ENCODE peak calls at places on chromosomes 7 and 10, in four cellular contexts. X is CD4-positive, alpha-beta memory T cell; R is suprapubic skin; S is CD8-positive, alpha-beta T cell. N is an unnamed sample.
A peak's percentile ranks its signal among the peaks of the same experiment; 100 is the strongest.

GRCh38 chr10:75532253-75532924 is 101.0 kb downstream of the LRMDA start:
- DNase-seq in X (no peak), R (no peak), S (no peak), N (no peak)

GRCh38 chr7:34187908-34188307 is 282.6 kb downstream of the BMPER start:
- DNase-seq in X (no peak), R (no peak), S (no peak), N (no peak)

GRCh38 chr10:69883680-69884375 is 82.1 kb downstream of the COL13A1 start:
- DNase-seq in R (no peak), S (no peak), X (no peak), N (no peak)

GRCh38 chr7:44223362-44224114 is 22.8 kb downstream of the YKT6 start:
- DNase-seq in R (no peak), X (no peak), S (no peak), N (no peak)

GRCh38 chr10:86411281-86411841 is 44.8 kb upstream of the GRID1 start:
- DNase-seq in X (no peak), S (no peak), R (no peak), N (peak; percentile 32)

GRCh38 chr10:90399782-90400181 is 458.1 kb downstream of the HTR7 start:
- DNase-seq in R (no peak), X (no peak), S (no peak), N (no peak)

GRCh38 chr10:62618576-62619408 is 185.7 kb upstream of the ADO start:
- DNase-seq in S (no peak), X (no peak), R (no peak), N (no peak)

GRCh38 chr7:33903770-33904679 is 1.3 kb upstream of the BMPER start:
- DNase-seq in X (no peak), S (no peak), R (no peak), N (peak; percentile 64)

GRCh38 chr7:81478664-81479063 is 291.2 kb downstream of the HGF start:
- DNase-seq in X (no peak), R (no peak), S (no peak), N (no peak)

GRCh38 chr10:67912330-67912946 is 28.0 kb downstream of the SIRT1 start:
- DNase-seq in R (no peak), S (no peak), X (no peak), N (no peak)

GRCh38 chr10:112675560-112676083 is 228.6 kb downstream of the VTI1A start:
- DNase-seq in S (no peak), R (no peak), X (no peak), N (no peak)
- H3K4me1 ChIP-seq in S (no peaks in the 10 kb centered on the region), R (no peaks in the 10 kb centered on the region), X (no peaks in the 10 kb centered on the region), N (peaks cover 37% of the 10 kb centered on the region)

GRCh38 chr7:73892003-73892975 is 31.3 kb downstream of the TMEM270 start:
- DNase-seq in R (no peak), X (no peak), S (no peak), N (no peak)
- H3K27ac ChIP-seq in R (no peak overlapping the region), X (no peak overlapping the region), S (no peak overlapping the region), N (no peak overlapping the region)

GRCh38 chr10:4240641-4241197 is 455.7 kb upstream of the KLF6 start:
- DNase-seq in R (no peak), X (no peak), S (no peak), N (no peak)
- H3K4me3 ChIP-seq in R (no peak overlapping the region), X (no peak overlapping the region), S (no peak overlapping the region), N (peak overlapping the region; percentile 2)

DNA sequence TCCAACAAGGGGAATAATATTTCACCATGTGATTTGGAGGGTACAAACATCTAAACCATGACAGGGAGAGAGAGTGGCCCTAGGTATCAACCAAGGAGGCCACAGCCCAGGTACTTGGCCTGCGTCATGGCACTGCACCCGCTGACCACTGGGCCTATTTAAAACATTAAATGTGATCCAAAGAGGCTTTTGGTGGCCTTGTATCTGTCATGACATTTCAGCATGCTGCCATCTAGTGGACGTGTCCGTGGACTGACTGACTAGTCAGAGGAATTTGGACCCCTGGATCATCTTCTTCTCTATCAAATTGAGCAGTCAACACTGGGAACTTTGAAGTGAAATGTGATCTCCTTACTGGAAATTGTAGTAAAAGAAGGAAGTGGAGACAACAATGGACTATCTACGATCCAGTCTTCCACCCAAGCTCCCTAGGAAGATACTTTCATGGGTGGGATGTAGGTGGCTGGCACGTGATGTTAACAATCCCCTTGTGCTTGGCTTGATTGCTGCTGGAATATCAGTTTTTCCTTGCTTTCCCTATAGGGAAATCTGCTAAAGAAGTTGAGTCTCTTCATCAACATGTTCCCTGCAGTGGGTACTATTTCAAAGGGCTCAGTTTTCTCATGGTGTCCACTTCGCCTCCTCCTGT is 24.6 kb upstream of the ITGA8 start:
- DNase-seq in R (no peak), X (peak; percentile 6), S (peak; percentile 5), N (peak; percentile 67)
- H3K4me1 ChIP-seq in R (peaks cover 3% of the 10 kb centered on the region), X (no peaks in the 10 kb centered on the region), S (no peaks in the 10 kb centered on the region), N (peaks cover 10% of the 10 kb centered on the region)

DNA sequence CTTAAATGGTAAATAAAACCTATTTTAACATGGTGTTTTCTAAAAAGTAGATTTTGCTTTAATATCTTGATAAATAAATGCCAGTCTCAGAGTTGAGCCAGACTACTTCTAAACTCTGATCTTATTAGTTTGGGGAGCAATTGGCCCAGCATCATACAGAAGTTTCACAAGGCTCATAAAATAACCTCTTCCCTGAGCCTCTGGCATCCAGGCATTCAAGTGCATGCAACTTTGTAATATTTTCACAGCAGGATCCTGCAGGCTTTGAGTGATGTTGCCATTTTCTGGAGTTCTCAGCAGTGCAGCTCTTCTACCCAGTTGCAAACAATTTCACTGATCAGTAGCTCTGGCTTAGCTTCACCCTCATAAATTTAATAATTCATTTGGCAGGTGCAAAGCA is 107.1 kb upstream of the MBL2 start:
- DNase-seq in X (no peak), S (no peak), R (no peak), N (no peak)
- H3K27ac ChIP-seq in X (no peak overlapping the region), S (no peak overlapping the region), R (no peak overlapping the region), N (no peak overlapping the region)

GRCh38 chr10:21364196-21365114 is 161.0 kb downstream of the SKIDA1 start:
- DNase-seq in X (no peak), S (no peak), R (no peak), N (peak; percentile 93)

GRCh38 chr10:21363087-21363752 is 162.3 kb downstream of the SKIDA1 start:
- DNase-seq in R (no peak), X (no peak), S (no peak), N (peak; percentile 23)

GRCh38 chr10:21368022-21368582 is 157.4 kb downstream of the SKIDA1 start:
- DNase-seq in R (no peak), X (no peak), S (no peak), N (no peak)

GRCh38 chr10:21359202-21359601 is 166.3 kb downstream of the SKIDA1 start:
- DNase-seq in R (no peak), S (no peak), X (no peak), N (no peak)

DNA sequence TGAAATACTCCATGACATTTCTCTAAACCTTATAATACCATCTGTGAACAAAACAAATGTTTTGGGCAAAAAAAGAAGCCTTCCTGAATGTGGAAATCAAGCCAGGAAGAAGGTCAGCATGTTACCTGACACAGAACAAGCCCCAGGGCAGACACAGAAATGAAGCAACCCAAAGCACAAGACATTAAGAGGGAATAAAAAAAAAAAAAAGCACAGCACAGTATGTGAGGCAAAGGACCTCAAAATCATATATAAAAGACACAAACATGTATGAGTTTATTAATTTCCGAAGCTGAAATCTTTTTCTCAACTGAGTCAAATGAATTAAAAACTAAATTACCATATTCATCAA is 161.8 kb downstream of the SKIDA1 start:
- DNase-seq in R (no peak), S (no peak), X (no peak), N (no peak)
- H3K4me3 ChIP-seq in R (no peak overlapping the region), S (no peak overlapping the region), X (no peak overlapping the region), N (no peak overlapping the region)

GRCh38 chr7:55534916-55535636 is 37.2 kb downstream of the VOPP1 start:
- DNase-seq in S (no peak), R (no peak), X (no peak), N (no peak)

GRCh38 chr7:55536619-55537457 is 35.5 kb downstream of the VOPP1 start:
- DNase-seq in S (no peak), R (no peak), X (no peak), N (no peak)

GRCh38 chr7:55534262-55534915 is 37.9 kb downstream of the VOPP1 start:
- DNase-seq in X (no peak), R (no peak), S (peak; percentile 21), N (peak; percentile 46)

GRCh38 chr7:55537458-55537825 is 34.9 kb downstream of the VOPP1 start:
- DNase-seq in X (no peak), R (no peak), S (no peak), N (no peak)

DNA sequence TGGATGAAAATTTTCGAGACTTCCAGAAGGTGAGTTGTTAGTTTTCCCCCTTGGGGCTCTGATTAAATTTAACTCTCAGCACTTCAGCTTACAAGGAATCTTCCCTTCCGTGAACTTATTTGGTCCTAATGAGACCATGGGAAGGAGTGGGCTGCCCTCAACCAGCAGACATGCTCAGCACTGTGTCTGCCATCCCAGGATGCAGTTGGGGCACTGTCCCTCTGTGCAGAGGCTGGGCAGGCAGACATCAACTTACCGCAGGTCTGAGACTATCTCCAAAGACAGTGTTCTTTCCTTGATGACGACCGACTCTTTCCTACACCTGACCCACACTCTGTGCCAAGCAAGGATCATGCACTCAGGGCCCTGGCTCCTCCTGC is 36.7 kb downstream of the VOPP1 start:
- DNase-seq in S (no peak), R (no peak), X (no peak), N (no peak)
- H3K4me1 ChIP-seq in S (peaks cover 70% of the 10 kb centered on the region), R (peaks cover 26% of the 10 kb centered on the region), X (peaks cover 94% of the 10 kb centered on the region), N (peaks cover 67% of the 10 kb centered on the region)

DNA sequence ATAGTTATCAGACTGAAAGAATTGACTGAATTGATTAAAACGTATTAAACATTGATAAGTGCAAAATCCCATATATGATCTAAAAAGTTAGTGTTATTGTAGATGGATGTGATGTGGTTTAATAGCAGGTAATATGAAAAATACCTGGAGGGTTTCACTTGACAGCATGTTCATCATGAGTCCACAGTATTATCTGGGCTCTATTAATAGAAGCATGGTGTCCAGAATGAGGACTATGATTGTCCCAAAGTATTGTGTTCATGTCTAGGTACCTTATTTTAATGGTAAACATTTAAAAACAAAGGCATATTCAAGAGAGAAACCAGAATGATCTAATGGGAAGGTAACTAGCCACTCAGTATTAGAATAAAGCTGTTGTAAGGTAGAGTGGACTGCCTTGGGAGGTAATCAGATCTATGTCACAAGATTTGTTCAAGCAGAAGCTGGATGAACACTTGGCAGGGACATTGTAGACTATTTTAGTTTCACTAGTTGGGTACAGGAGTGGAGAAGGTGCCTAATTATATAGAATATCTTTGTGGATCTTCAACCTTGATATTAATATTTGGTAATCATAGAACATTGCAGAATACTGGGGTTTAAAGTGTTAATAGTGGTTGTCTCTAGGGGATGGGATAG is 43.5 kb downstream of the MCU start:
- DNase-seq in S (no peak), R (no peak), X (no peak), N (no peak)
- H3K27ac ChIP-seq in S (no peak overlapping the region), R (no peak overlapping the region), X (no peak overlapping the region), N (peak overlapping the region; percentile 76)

GRCh38 chr7:153886121-153886505 is 166.1 kb upstream of the DPP6 start:
- DNase-seq in X (no peak), S (no peak), R (no peak), N (no peak)

GRCh38 chr7:153887756-153888591 is 164.2 kb upstream of the DPP6 start:
- DNase-seq in R (no peak), X (no peak), S (no peak), N (no peak)

GRCh38 chr7:153891990-153892389 is 160.2 kb upstream of the DPP6 start:
- DNase-seq in R (no peak), S (no peak), X (no peak), N (no peak)

GRCh38 chr7:153886506-153887391 is 165.4 kb upstream of the DPP6 start:
- DNase-seq in X (no peak), S (no peak), R (no peak), N (no peak)
- H3K4me3 ChIP-seq in X (no peak overlapping the region), S (no peak overlapping the region), R (peak overlapping the region; percentile 48), N (no peak overlapping the region)

N was measured in SJSA1.